ENCODE peak calls at places on chromosomes 12 and 14, in four cellular contexts. X is cardiac fibroblast, V is fibroblast of pulmonary artery, I is BJ. W is an unnamed sample.

GRCh38 chr12:112121780-112122565 is 3.4 kb upstream of the TRAFD1 start:
- DNase-seq in X (peak), V (peak), I (peak), W (peak)

GRCh38 chr14:99324291-99324690 is 52.3 kb upstream of the BCL11B start:
- DNase-seq in X (no peak), V (no peak), I (no peak), W (no peak)

GRCh38 chr14:61573748-61574513 is 121.4 kb upstream of the HIF1A start:
- DNase-seq in X (peak), V (peak), I (no peak), W (no peak)

GRCh38 chr12:52515927-52516831 is 4.0 kb downstream of the KRT5 start:
- DNase-seq in X (peak), V (peak), I (no peak), W (no peak)

GRCh38 chr12:613996-614726 is 49.1 kb downstream of the NINJ2 start:
- DNase-seq in X (peak), V (peak), I (no peak), W (no peak)

GRCh38 chr12:50362671-50363070 is 33.7 kb downstream of the FAM186A start:
- DNase-seq in X (no peak), V (no peak), I (no peak), W (no peak)

GRCh38 chr12:4911316-4911994 is 1.8 kb downstream of the KCNA1 start:
- DNase-seq in X (no peak), V (no peak), I (no peak), W (no peak)

GRCh38 chr12:92786045-92786444 is 83.3 kb downstream of the PLEKHG7 start:
- DNase-seq in X (peak), V (peak), I (peak), W (no peak)

GRCh38 chr12:131591714-131592709 is 118.9 kb upstream of the SFSWAP start:
- DNase-seq in X (no peak), V (no peak), I (no peak), W (no peak)

GRCh38 chr14:53356361-53357150 is 203.4 kb upstream of the DDHD1 start:
- DNase-seq in X (no peak), V (no peak), I (no peak), W (no peak)

GRCh38 chr12:28967426-28967825 is 181.7 kb upstream of the FAR2 start:
- DNase-seq in X (no peak), V (no peak), I (no peak), W (no peak)

GRCh38 chr14:72649603-72650227 is 244.2 kb downstream of the DPF3 start:
- DNase-seq in X (no peak), V (no peak), I (no peak), W (no peak)

GRCh38 chr14:37232907-37233481 is 35.3 kb downstream of the MIPOL1 start:
- DNase-seq in X (peak), V (peak), I (no peak), W (peak)

GRCh38 chr12:21583587-21583986 is 21.1 kb downstream of the GYS2 start:
- DNase-seq in X (no peak), V (no peak), I (no peak), W (no peak)

GRCh38 chr14:75751291-75751690 is 90.2 kb downstream of the TTLL5 start:
- DNase-seq in X (peak), V (peak), I (no peak), W (no peak)

GRCh38 chr14:23406725-23407355 is 1.2 kb downstream of the MYH6 start:
- DNase-seq in X (no peak), V (no peak), I (no peak), W (no peak)
- H3K4me3 ChIP-seq in X (no peak), V (no peak), I (no peak), W (no peak)

GRCh38 chr12:109861689-109862314 is 18.5 kb downstream of the GLTP start:
- DNase-seq in X (no peak), V (no peak), I (no peak), W (no peak)

GRCh38 chr12:109863961-109864712 is 16.2 kb downstream of the GLTP start:
- DNase-seq in X (peak), V (peak), I (no peak), W (no peak)

GRCh38 chr12:109868182-109869051 is 11.9 kb downstream of the GLTP start:
- DNase-seq in X (no peak), V (no peak), I (peak), W (no peak)

GRCh38 chr12:109860961-109861360 is 19.4 kb downstream of the GLTP start:
- DNase-seq in X (no peak), V (no peak), I (no peak), W (no peak)

GRCh38 chr12:109864916-109865315 is 15.4 kb downstream of the GLTP start:
- DNase-seq in X (no peak), V (no peak), I (no peak), W (no peak)
- TF ChIP-seq CTCF in X (no peak), V (no peak), I (no peak), W (no peak)

DNA sequence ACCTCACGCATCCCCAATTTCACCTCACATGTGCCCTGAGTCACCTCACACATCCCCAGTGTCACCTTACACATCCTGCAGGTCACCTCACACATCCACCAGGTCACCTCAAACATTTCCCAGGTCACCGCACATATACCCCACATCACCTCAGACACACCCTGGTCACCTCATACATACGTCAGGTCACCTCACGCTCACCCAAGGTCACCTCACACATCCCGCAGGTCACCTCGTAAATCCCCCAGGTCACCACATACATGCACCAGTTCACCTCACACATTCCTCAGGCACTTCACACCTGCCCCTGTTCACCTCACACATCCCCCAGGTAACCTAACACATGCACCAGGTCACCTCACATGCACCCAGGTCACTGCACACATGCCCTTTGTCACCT is 864.0 kb downstream of the TMEM121 start:
- DNase-seq in X (no peak), V (no peak), I (no peak), W (no peak)
- H3K4me3 ChIP-seq in X (no peak), V (no peak), I (no peak), W (no peak)

GRCh38 chr14:41783403-41783802 is 176.7 kb downstream of the LRFN5 start:
- DNase-seq in X (no peak), V (no peak), I (no peak), W (no peak)

GRCh38 chr14:41782488-41782887 is 175.8 kb downstream of the LRFN5 start:
- DNase-seq in X (no peak), V (no peak), I (no peak), W (no peak)

GRCh38 chr14:41785696-41786095 is 179.0 kb downstream of the LRFN5 start:
- DNase-seq in X (peak), V (no peak), I (no peak), W (no peak)
- TF ChIP-seq CTCF in X (no peak), V (no peak), I (no peak), W (no peak)

GRCh38 chr12:3341594-3341993 is 149.4 kb upstream of the PRMT8 start:
- DNase-seq in X (no peak), V (no peak), I (no peak), W (no peak)
- H3K4me3 ChIP-seq in X (no peak), V (no peak), I (no peak), W (no peak)

GRCh38 chr14:94599656-94600004 is 12.6 kb upstream of the SERPINA3 start:
- DNase-seq in X (peak), V (peak), I (no peak), W (no peak)

GRCh38 chr14:94597788-94598187 is 14.4 kb upstream of the SERPINA3 start:
- DNase-seq in X (no peak), V (no peak), I (no peak), W (no peak)

GRCh38 chr14:94600148-94600545 is 12.0 kb upstream of the SERPINA3 start:
- DNase-seq in X (no peak), V (no peak), I (no peak), W (no peak)

GRCh38 chr14:94598506-94598815 is 13.7 kb upstream of the SERPINA3 start:
- DNase-seq in X (no peak), V (no peak), I (no peak), W (no peak)

GRCh38 chr14:94598816-94599655 is 13.2 kb upstream of the SERPINA3 start:
- DNase-seq in X (peak), V (peak), I (peak), W (peak)
- TF ChIP-seq CTCF in X (peak), V (no peak), I (no peak), W (no peak)

DNA sequence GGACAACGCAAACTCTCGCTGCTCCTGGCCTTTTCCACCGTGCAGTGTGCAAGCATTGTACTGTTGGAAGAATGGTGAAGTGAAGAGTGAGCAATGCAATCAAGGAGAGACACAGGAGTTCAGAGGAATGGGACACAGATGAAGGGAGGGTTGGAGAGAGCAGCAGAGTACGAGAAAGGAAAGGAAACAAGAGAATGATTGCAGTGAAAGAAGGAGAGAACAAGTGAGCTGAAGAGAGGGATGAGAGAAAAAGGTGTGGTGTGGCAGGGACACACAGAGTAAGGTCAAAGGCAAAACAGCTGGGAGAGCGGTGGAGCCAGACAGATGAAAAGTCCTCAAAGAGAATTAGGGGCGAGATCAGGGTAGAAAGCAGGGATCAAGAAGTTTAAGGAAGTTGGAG is 13.0 kb downstream of the CACNB3 start:
- DNase-seq in X (no peak), V (no peak), I (no peak), W (no peak)
- H3K4me3 ChIP-seq in X (no peak), V (no peak), I (no peak), W (no peak)

GRCh38 chr12:99977550-99977949 is 7.2 kb downstream of the ANKS1B start:
- DNase-seq in X (no peak), V (no peak), I (no peak), W (no peak)
- TF ChIP-seq CTCF in X (no peak), V (no peak), I (no peak), W (no peak)

DNA sequence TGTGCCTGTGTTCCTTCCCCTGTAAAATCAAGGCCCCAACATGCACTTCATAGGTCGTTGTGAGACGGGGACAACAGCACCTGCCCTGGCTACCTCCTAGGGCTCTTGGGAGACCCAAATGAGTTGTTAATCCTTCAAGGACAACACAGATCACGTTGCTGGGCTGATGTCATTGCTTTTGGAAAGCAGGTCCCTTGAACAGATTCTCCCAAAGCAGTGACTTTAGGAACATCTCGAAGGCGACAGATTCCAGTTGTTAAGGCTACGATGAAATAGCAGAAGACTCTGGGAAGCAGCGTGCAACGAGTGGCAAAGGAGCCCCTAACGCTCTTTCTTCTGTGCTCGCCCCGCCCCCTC is 26.2 kb upstream of the MAP1LC3B2 start:
- DNase-seq in X (no peak), V (no peak), I (no peak), W (no peak)
- H3K4me3 ChIP-seq in X (peak), V (peak), I (peak), W (peak)

GRCh38 chr14:106848330-106849121 is 1322.1 kb downstream of the TMEM121 start:
- DNase-seq in X (no peak), V (no peak), I (no peak), W (no peak)
- TF ChIP-seq CTCF in X (peak), V (no peak), I (no peak), W (no peak)